ENCODE peak calls at places on chromosome 4, in four cellular contexts. A is epithelial cell of esophagus, R is B cell, C is Peyer's patch. Q is an unnamed sample.

GRCh38 chr4:83618431-83618830 is 82.5 kb downstream of the GPAT3 start:
- DNase-seq in R (no peak), A (peak; percentile 87), C (peak; percentile 79), Q (no peak)

GRCh38 chr4:186693159-186693815 is 30.4 kb downstream of the FAT1 start:
- DNase-seq in A (peak; percentile 93), R (no peak), C (peak; percentile 61), Q (no peak)

GRCh38 chr4:74291468-74291867 is 16.8 kb upstream of the EPGN start:
- DNase-seq in C (no peak), A (no peak), R (no peak), Q (no peak)

GRCh38 chr4:13665711-13666660 is 38.5 kb upstream of the BOD1L1 start:
- DNase-seq in A (peak; percentile 49), C (no peak), R (no peak), Q (no peak)

GRCh38 chr4:54473077-54473545 is 184.6 kb upstream of the KIT start:
- DNase-seq in R (no peak), C (no peak), A (peak; percentile 78), Q (no peak)

GRCh38 chr4:66558651-66559050 is 888.4 kb upstream of the EPHA5 start:
- DNase-seq in C (no peak), A (no peak), R (no peak), Q (no peak)

GRCh38 chr4:10635096-10635495 is 49.5 kb downstream of the CLNK start:
- DNase-seq in A (no peak), C (no peak), R (no peak), Q (no peak)

GRCh38 chr4:101958547-101958946 is 168.0 kb downstream of the BANK1 start:
- DNase-seq in A (no peak), R (no peak), C (no peak), Q (no peak)

GRCh38 chr4:95238554-95238953 is 310.2 kb downstream of the UNC5C start:
- DNase-seq in R (no peak), A (no peak), C (no peak), Q (no peak)

GRCh38 chr4:37998225-37998624 is 38.0 kb downstream of the PTTG2 start:
- DNase-seq in C (no peak), R (no peak), A (no peak), Q (no peak)

GRCh38 chr4:41932988-41933387 is 2.2 kb upstream of the TMEM33 start:
- DNase-seq in C (no peak), R (no peak), A (no peak), Q (no peak)

GRCh38 chr4:174604198-174604597 is 81.9 kb upstream of the HPGD start:
- DNase-seq in R (no peak), C (no peak), A (peak; percentile 91), Q (no peak)

GRCh38 chr4:73711989-73712388 is 28.4 kb upstream of the CXCL8 start:
- DNase-seq in R (no peak), A (no peak), C (no peak), Q (no peak)

GRCh38 chr4:106530816-106531215 is 162.2 kb upstream of the GIMD1 start:
- DNase-seq in R (no peak), C (no peak), A (no peak), Q (no peak)

DNA sequence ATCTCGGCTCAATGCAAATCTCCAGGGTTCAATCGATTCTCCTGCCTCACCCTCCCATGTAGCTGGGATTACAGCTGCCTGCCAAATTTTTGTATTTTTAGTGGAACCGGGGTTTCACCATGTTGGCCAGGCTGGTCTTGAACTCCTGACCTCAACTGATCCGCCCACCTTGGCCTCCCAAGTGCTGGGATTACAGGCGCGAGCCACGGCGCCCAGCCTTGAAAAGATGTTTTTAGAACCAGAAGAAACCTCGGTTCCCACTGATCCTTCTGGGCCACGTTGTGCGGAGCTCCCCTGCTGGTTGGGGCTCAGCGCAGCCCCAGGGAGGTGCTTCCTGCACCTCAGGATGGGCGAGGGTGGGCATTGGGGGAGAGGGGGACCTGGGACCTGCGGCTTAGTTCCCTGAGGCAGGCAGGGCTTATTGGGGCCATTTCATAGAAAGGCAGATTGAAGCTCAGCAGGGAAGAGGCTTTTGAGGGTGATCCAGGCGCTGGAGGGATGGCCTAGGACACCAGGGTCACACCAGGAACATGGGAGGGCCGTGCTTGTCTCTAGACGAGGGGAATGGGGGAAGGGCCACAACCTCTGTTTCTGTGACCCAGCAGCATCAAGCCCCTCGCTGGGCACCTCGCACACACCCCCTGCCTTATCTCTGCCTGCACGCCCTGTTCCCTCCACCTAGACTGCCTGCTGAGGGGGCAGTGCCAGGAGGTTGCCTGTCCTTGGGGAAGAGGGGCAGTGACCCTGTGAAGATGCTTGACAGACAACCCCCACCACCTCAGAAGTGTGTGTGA is 6.3 kb upstream of the ADD1 start:
- DNase-seq in C (peak; percentile 44), R (no peak), A (no peak), Q (no peak)
- TF ChIP-seq CTCF in C (no peak), R (no peak), A (no peak), Q (no peak)

DNA sequence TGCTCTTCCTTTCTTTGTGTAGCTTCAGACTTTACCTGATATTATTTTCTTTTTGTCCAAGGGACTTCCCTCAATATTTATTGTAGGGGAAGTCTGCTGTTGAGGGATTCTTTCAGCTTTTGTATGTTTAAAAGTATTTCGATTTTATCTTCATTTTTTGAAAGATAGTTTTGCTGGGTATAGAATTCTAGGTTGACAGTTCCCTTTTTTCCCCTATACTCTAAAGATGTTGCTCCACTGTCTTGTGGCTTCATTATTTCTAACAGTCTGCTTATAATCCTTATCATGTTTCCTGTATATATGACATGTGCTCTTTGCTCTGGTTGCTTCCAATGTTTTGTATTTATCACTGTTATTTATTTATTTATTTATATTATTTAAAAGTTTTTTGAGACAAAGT is 57.3 kb downstream of the CYTL1 start:
- DNase-seq in A (no peak), R (no peak), C (no peak), Q (no peak)
- TF ChIP-seq CTCF in A (no peak), R (no peak), C (no peak), Q (no peak)

DNA sequence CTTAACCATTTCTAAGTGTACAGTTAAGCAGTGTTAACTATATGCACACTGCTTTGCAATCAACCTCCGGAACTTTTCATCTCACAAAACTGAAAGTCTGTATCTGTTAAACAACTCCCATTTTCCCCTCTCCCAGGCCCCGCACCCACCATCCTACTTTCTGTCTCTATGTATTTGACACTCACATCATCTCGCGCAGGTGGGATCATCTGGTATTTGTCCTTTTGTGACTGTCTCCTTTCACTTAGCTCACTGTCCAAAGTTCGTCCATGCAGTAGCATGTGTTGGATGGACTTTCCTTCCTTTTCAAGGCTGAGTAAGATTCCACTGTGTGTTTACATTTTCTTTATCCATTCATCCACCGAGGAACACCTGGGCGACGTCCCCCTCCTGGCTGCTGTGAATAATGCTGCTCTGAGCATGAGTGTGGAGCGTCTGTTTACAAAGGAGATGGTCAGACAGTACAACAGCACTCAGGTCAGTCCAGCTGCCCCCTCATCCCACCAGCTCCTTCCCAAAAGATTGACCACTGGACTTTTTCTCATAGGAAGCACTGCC is 39.8 kb downstream of the DCTD start:
- DNase-seq in C (no peak), A (no peak), R (no peak), Q (no peak)
- TF ChIP-seq CTCF in C (no peak), A (no peak), R (no peak), Q (no peak)

GRCh38 chr4:27412617-27413016 is 552.0 kb downstream of the STIM2 start:
- DNase-seq in A (peak; percentile 13), R (no peak), C (no peak), Q (no peak)
- TF ChIP-seq CTCF in A (no peak), R (no peak), C (no peak), Q (no peak)